ENCODE peak calls at places on chromosomes 13 and 19, in five cellular contexts. R, P, K, W and S are unnamed samples.
A peak's percentile ranks its signal among the peaks of the same experiment; 100 is the strongest.

GRCh38 chr19:38721977-38722773 is 22.1 kb downstream of the CAPN12 start:
- DNase-seq in K (peak; percentile 80), P (no peak), W (peak; percentile 73), R (no peak), S (no peak)

GRCh38 chr13:98206946-98207345 is 29.9 kb upstream of the RNF113B start:
- DNase-seq in P (no peak), K (no peak), R (peak; percentile 53), W (no peak), S (no peak)

GRCh38 chr13:24861617-24862362 is 97.8 kb downstream of the RNF17 start:
- DNase-seq in P (no peak), W (no peak), R (no peak), K (no peak), S (no peak)

GRCh38 chr19:28553005-28553404 is 659.9 kb downstream of the UQCRFS1 start:
- DNase-seq in P (no peak), W (no peak), K (no peak), R (no peak), S (no peak)

GRCh38 chr13:109804654-109805053 is 18.3 kb upstream of the IRS2 start:
- DNase-seq in P (no peak), R (no peak), W (no peak), K (no peak), S (no peak)

GRCh38 chr13:92136449-92137180 is 738.2 kb downstream of the GPC5 start:
- DNase-seq in W (no peak), P (no peak), R (no peak), K (no peak), S (no peak)

GRCh38 chr19:58001895-58002369 is 688 bp downstream of the ZNF606 start:
- DNase-seq in W (no peak), R (no peak), K (no peak), P (peak; percentile 48), S (peak; percentile 23)

GRCh38 chr19:4297901-4298771 is 4.1 kb downstream of the TMIGD2 start:
- DNase-seq in R (no peak), K (no peak), W (no peak), P (no peak), S (no peak)

GRCh38 chr19:33241530-33242101 is 16.0 kb upstream of the SLC7A10 start:
- DNase-seq in K (no peak), R (no peak), P (peak; percentile 67), W (no peak), S (no peak)

GRCh38 chr13:106213028-106213427 is 322.4 kb downstream of the EFNB2 start:
- DNase-seq in P (no peak), R (no peak), W (no peak), K (no peak), S (no peak)

GRCh38 chr19:1266818-1267440 is 2.2 kb upstream of the CIRBP start:
- DNase-seq in W (peak; percentile 84), K (no peak), R (peak; percentile 61), P (peak; percentile 89), S (peak; percentile 61)

GRCh38 chr13:110756268-110756667 is 42.8 kb downstream of the ING1 start:
- DNase-seq in R (no peak), K (no peak), P (no peak), W (no peak), S (no peak)

GRCh38 chr13:104584481-104584880 is 1518.3 kb upstream of the SLC10A2 start:
- DNase-seq in K (no peak), W (no peak), P (no peak), R (no peak), S (no peak)

GRCh38 chr13:24502567-24503375 is 9.8 kb downstream of the PARP4 start:
- DNase-seq in K (no peak), R (no peak), W (peak; percentile 32), P (peak; percentile 84), S (peak; percentile 85)

GRCh38 chr19:36266375-36266961 is 51.6 kb downstream of the ZNF146 start:
- DNase-seq in P (no peak), W (no peak), K (no peak), R (no peak), S (no peak)

DNA sequence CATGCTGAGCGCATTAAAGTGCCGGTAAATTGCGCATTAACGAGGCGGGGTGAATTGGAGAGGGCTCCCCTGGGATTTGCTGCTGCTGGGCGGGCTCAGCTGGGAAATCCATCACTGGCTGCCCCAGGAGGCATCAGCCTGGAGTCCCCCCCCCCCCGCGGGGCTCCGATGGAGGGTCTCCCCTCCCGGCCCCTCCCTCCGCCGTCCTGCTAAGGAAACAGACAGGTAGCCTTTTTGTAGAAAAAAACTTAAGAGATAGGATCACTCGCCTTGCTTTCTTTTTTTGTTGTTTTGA is 6.8 kb downstream of the TLE6 start:
- DNase-seq in P (no peak), W (no peak), R (no peak), K (no peak), S (no peak)
- H3K27ac ChIP-seq in P (peak overlapping the region; percentile 86), W (peak overlapping the region; percentile 79), R (peak overlapping the region; percentile 76), K (peak overlapping the region; percentile 85), S (peak overlapping the region; percentile 94)

GRCh38 chr19:50694815-50695145 is 24.8 kb downstream of the SHANK1 start:
- DNase-seq in W (no peak), P (no peak), K (no peak), R (no peak), S (no peak)

GRCh38 chr19:50696065-50696425 is 23.6 kb downstream of the SHANK1 start:
- DNase-seq in P (no peak), K (no peak), R (no peak), W (no peak), S (no peak)

GRCh38 chr19:50697414-50698124 is 22.0 kb downstream of the SHANK1 start:
- DNase-seq in K (no peak), P (no peak), R (no peak), W (no peak), S (no peak)

GRCh38 chr19:50693064-50693975 is 26.3 kb downstream of the SHANK1 start:
- DNase-seq in W (no peak), P (no peak), K (no peak), R (no peak), S (no peak)

DNA sequence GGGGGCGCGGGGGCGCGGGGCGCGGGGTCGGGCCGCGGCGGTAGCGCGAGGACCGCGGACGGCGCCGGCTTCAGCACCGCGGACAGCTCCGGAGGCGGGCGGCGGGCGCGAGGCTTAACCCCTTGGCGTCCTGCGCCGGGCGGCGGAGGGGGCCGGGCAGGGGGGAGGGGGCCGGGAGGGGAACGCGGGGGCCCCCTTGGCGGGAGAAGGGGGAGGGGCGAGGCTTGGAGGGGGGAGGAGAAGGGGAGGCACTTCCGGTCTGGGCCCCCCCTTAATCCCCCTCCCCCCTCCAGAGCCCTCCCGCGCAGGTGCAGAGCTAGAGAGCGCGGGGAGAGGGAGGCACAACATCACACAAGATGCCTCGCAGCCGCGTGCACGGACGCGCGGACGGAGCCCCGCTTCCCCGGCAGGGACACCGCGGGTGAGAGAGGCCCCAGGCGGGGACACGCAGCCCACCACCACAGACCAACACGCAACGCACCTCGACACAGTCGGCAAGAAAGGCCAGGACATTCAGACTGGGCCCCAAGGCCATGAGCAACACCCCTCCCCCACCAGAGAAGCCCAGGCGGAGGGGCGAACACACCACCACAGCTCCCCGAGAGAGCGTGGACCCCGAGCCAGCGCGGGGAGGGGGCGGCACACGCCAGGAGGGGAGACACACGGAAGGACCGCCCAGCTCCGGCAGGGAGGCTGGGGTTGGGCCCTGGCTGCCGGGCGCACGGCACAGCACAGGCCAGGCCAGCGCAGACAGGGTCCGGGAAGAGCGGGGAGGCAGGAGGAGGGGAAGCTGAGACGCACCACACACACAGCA is 24.1 kb downstream of the SHANK1 start:
- DNase-seq in W (no peak), R (no peak), K (no peak), P (no peak), S (no peak)
- H3K27me3 ChIP-seq in W (peaks cover 78% of the 10 kb centered on the region), R (peaks cover 34% of the 10 kb centered on the region), K (peaks cover 8% of the 10 kb centered on the region), P (peaks cover 20% of the 10 kb centered on the region), S (peaks cover 8% of the 10 kb centered on the region)

DNA sequence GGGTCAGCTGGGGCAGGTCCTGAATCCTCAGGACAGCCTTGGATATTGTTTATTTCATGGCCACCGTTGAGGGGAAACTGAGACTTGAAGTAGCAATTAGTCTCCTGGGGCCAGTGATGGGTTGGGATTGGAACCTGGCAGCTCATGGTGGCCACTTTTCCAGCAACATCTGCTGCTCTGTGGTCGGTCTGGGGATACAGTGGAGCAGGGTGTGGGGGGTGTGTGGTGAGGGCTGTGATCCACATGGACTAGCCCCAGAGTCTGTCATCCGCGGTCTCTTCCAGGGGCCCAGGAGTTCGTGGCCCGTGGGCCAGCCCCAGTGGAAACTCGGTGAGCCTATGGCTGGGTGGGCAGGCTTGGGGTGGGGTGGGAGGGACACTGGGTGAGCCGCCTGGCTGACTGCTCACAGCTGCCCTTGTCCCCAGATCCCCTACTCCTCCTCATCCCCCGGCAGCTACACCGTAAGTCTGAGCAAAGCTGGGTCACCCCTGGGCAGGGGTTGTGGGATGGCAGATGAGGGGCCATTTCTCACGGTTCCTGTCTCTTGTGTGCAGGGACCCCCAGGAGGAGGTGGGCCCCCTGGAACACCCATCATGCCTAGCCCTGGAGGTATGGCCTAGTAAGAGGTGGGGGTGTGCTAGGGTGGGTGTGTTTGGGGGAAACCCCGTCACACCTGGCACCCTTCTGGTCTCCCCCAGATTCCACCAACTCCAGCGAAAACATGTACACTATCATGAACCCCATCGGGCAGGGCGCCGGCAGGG is 5.5 kb downstream of the ISYNA1 start:
- DNase-seq in W (no peak), P (no peak), K (no peak), R (no peak), S (no peak)
- H3K4me3 ChIP-seq in W (peak overlapping the region; percentile 57), P (peak overlapping the region; percentile 53), K (peak overlapping the region; percentile 36), R (peak overlapping the region; percentile 47), S (peak overlapping the region; percentile 50)

GRCh38 chr19:13026478-13026999 is 31.3 kb downstream of the NFIX start:
- DNase-seq in K (no peak), R (no peak), W (no peak), P (no peak), S (no peak)
- H3K27ac ChIP-seq in K (peak overlapping the region; percentile 98), R (peak overlapping the region; percentile 96), W (peak overlapping the region; percentile 89), P (peak overlapping the region; percentile 92), S (no peak overlapping the region)

DNA sequence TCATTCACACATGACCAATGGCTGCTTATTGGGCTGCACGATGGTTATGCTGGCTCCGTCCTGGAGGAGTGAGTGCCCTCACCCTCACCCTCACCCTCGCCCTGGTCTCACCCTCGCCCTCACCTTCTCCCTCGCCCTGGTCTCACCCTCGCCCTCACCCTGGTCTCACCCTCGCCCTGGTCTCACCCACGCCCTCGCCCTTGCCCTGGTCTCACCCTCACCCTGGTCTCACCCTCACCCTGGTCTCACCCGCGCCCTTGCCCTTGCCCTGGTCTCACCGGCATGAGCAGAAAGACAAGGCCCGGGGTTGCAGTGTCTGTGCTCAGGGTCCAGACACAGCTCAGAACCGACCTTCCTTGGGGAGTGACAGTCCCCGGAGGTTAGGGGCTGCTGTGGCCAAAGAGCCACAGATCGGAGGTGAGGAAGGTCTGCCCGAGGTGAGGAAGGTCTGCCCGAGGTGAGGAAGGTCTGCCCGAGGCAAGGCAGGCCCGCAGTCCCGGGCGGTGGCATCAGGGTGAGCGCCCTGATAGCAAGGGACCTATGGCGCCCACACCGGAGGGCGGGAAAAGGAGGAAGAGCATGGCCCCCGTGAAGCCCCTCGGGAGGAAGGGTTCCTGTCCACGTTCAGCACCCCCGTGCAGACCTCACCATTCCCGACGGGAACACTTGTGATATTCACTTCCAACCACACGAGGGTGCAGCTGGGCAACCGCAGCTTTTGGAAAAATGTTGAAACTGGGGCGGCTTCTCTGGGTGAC is 65.6 kb downstream of the MCF2L start:
- DNase-seq in W (peak; percentile 32), R (peak; percentile 36), K (peak; percentile 71), P (peak; percentile 57), S (peak; percentile 70)
- H3K27me3 ChIP-seq in W (no peaks in the 10 kb centered on the region), R (no peaks in the 10 kb centered on the region), K (no peaks in the 10 kb centered on the region), P (no peaks in the 10 kb centered on the region), S (no peaks in the 10 kb centered on the region)

GRCh38 chr19:54875506-54875905 is 1.5 kb downstream of the FCAR start:
- DNase-seq in P (no peak), W (no peak), K (no peak), R (no peak), S (no peak)

GRCh38 chr19:54873990-54874389 is at the start of gene FCAR:
- DNase-seq in W (no peak), R (no peak), P (no peak), K (no peak), S (no peak)

GRCh38 chr19:54871713-54872112 is 2.3 kb upstream of the FCAR start:
- DNase-seq in W (no peak), K (no peak), R (no peak), P (no peak), S (no peak)
- H3K4me3 ChIP-seq in W (no peak overlapping the region), K (no peak overlapping the region), R (no peak overlapping the region), P (no peak overlapping the region), S (no peak overlapping the region)